ENCODE peak calls at places on chromosomes 1 and 21, in five cellular contexts. Y is astrocyte, Z is adipocyte, I is kidney, G is neural progenitor cell. W is an unnamed sample.

GRCh38 chr1:84525738-84526137 is 19.4 kb upstream of the GNG5 start:
- DNase-seq in Z (no peak), I (no peak), G (no peak), Y (no peak), W (no peak)

GRCh38 chr1:179775009-179775408 is 31.9 kb downstream of the FAM163A start:
- DNase-seq in I (no peak), Y (no peak), Z (no peak), G (no peak), W (no peak)

GRCh38 chr1:156090138-156090821 is 8.0 kb upstream of the MEX3A start:
- DNase-seq in G (no peak), I (no peak), Z (no peak), Y (no peak), W (no peak)

GRCh38 chr21:39071623-39072214 is 111.5 kb downstream of the PSMG1 start:
- DNase-seq in Z (peak), I (no peak), G (no peak), Y (peak), W (no peak)

GRCh38 chr1:244615301-244615700 is 37.6 kb upstream of the DESI2 start:
- DNase-seq in G (no peak), I (no peak), Y (no peak), Z (no peak), W (no peak)

GRCh38 chr1:182301467-182302198 is 90.0 kb downstream of the GLUL start:
- DNase-seq in G (peak), Y (peak), I (no peak), Z (peak), W (no peak)

GRCh38 chr1:22139066-22139594 is 3.8 kb downstream of the WNT4 start:
- DNase-seq in Y (no peak), G (no peak), I (no peak), Z (no peak), W (no peak)

GRCh38 chr1:221442056-221442455 is 299.8 kb downstream of the DUSP10 start:
- DNase-seq in Z (no peak), I (no peak), G (peak), Y (no peak), W (no peak)

GRCh38 chr1:54800899-54801759 is at the start of gene TTC22:
- DNase-seq in Z (peak), G (peak), Y (no peak), I (peak), W (no peak)

GRCh38 chr1:166679369-166679768 is 159.9 kb upstream of the POGK start:
- DNase-seq in G (no peak), Y (no peak), I (no peak), Z (no peak), W (no peak)

GRCh38 chr1:54456921-54457529 is 50.8 kb upstream of the SSBP3 start:
- DNase-seq in Z (no peak), I (peak), G (no peak), Y (no peak), W (no peak)

GRCh38 chr1:36467027-36467410 is 2.8 kb upstream of the MRPS15 start:
- DNase-seq in Z (no peak), I (no peak), Y (no peak), G (no peak), W (no peak)

GRCh38 chr21:42959754-42960153 is 14.6 kb upstream of the PKNOX1 start:
- DNase-seq in Z (no peak), G (no peak), I (no peak), Y (no peak), W (peak)
- H3K9ac ChIP-seq in Z (no peak), G (no peak), I (no peak), Y (no peak), W (no peak)

DNA sequence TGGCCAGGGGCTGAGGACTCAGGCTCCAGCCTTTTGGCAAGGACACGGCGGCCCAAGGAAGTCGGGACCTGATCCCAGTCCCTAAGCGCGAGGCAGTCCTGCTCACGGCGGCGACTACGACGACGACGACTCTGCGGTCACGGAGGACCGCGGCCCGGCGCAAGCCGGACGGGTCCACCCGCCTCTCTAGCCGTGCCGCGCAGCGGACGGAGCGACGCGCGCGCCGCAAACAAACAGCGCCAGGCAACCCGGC is 381 bp downstream of the WNT9A start:
- DNase-seq in Z (no peak), I (no peak), G (no peak), Y (no peak), W (no peak)
- H3K9ac ChIP-seq in Z (peak), I (no peak), G (no peak), Y (no peak), W (peak)

GRCh38 chr1:27342391-27342777 is 562 bp downstream of the SYTL1 start:
- DNase-seq in I (peak), G (no peak), Y (no peak), Z (no peak), W (no peak)
- H3K9ac ChIP-seq in I (no peak), G (no peak), Y (no peak), Z (no peak), W (peak)

DNA sequence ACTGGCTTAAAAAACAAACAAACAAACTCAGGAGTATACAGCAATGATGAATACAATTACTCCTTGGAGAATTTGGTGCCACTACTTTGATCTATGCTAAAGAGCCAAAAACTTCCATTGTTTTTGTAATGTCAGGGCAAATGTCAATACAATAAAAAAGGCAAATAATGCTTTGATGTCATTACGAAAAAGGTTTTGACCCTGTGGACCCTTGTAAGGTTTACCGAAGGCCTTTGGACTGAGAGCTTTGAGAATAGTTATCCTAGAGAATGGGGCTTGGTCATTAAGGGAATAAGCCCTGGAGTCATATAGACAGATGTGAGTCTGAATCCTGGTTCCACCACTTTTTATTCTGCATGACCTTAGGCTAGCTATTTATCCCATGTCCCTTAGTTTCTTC is 27.5 kb downstream of the CEP170 start:
- DNase-seq in Y (no peak), I (no peak), Z (no peak), G (no peak), W (no peak)
- H3K9ac ChIP-seq in Y (no peak), I (no peak), Z (no peak), G (no peak), W (no peak)

DNA sequence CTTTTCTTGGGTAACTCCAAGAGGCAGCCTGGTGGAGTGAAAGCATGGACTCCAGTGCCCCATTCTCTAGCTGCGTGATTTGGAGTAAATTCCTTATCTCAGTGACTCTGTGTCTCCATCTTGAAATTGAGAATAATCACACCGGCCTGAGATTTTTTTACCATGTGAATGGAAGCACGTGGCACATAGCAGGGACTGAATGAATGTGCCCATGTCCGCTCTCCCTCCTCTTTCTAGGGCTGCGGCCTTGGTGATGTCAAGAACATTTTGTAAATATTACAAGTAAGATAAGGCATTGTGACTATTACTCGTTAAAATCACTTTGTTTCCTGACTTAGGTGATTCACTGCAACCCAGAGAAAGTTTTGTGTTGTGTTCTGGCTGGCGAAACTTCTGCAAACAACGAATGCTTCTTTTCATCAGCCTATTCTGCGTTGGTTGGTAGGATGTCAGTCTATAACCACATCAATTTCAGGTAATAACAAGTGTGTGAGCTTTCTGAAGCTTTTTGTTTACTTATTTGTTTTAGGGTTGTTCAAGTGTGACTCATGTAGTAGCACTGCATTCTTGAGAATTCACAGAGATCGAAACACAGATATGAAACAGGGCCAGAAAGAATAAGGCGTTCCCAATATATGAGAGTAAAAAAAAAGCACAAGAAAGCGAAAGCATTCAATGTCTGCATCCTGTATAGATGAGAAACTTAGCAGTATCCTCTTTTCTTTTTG is 135.7 kb upstream of the SLC45A1 start:
- DNase-seq in G (no peak), I (peak), Z (peak), Y (peak), W (no peak)
- H3K9ac ChIP-seq in G (no peak), I (no peak), Z (no peak), Y (peak), W (no peak)